ENCODE peak calls at places on chromosomes 3 and 15, in six cellular contexts. One of them, this sample, is unnamed.

GRCh38 chr3:71581451-71581980 is 2.0 kb downstream of the FOXP1 start:
- DNase-seq in upper lobe of right lung: peak; percentile 78
- DNase-seq in K562: no peak
- DNase-seq in psoas muscle: peak; percentile 71
- DNase-seq in colonic mucosa: peak; percentile 47
- DNase-seq in breast epithelium: peak; percentile 54
- DNase-seq in this sample: no peak

GRCh38 chr15:23565395-23566069 is at the start of gene MKRN3:
- DNase-seq in upper lobe of right lung: peak; percentile 69
- DNase-seq in K562: peak; percentile 93
- DNase-seq in psoas muscle: peak; percentile 70
- DNase-seq in colonic mucosa: no peak
- DNase-seq in breast epithelium: no peak
- DNase-seq in this sample: no peak

GRCh38 chr15:59399465-59400102 is 26.9 kb upstream of the MYO1E start:
- DNase-seq in upper lobe of right lung: no peak
- DNase-seq in K562: no peak
- DNase-seq in psoas muscle: no peak
- DNase-seq in colonic mucosa: no peak
- DNase-seq in breast epithelium: no peak
- DNase-seq in this sample: no peak

GRCh38 chr3:159787191-159787590 is 201.4 kb upstream of the IL12A start:
- DNase-seq in upper lobe of right lung: no peak
- DNase-seq in K562: no peak
- DNase-seq in psoas muscle: no peak
- DNase-seq in colonic mucosa: peak; percentile 79
- DNase-seq in breast epithelium: no peak
- DNase-seq in this sample: no peak

GRCh38 chr3:72231439-72232196 is 446.7 kb upstream of the PROK2 start:
- DNase-seq in upper lobe of right lung: no peak
- DNase-seq in K562: peak; percentile 44
- DNase-seq in psoas muscle: peak; percentile 58
- DNase-seq in colonic mucosa: no peak
- DNase-seq in breast epithelium: no peak
- DNase-seq in this sample: no peak

GRCh38 chr3:140363801-140364200 is 314.1 kb upstream of the TRIM42 start:
- DNase-seq in upper lobe of right lung: no peak
- DNase-seq in K562: peak; percentile 27
- DNase-seq in psoas muscle: no peak
- DNase-seq in colonic mucosa: no peak
- DNase-seq in breast epithelium: no peak
- DNase-seq in this sample: no peak

GRCh38 chr3:53496984-53497383 is 2.6 kb downstream of the CACNA1D start:
- DNase-seq in upper lobe of right lung: no peak
- DNase-seq in K562: no peak
- DNase-seq in psoas muscle: no peak
- DNase-seq in colonic mucosa: no peak
- DNase-seq in breast epithelium: no peak
- DNase-seq in this sample: no peak

GRCh38 chr3:97662808-97663207 is 101.8 kb upstream of the ARL6 start:
- DNase-seq in upper lobe of right lung: no peak
- DNase-seq in K562: no peak
- DNase-seq in psoas muscle: no peak
- DNase-seq in colonic mucosa: no peak
- DNase-seq in breast epithelium: no peak
- DNase-seq in this sample: no peak

GRCh38 chr3:155032918-155033317 is 47.2 kb upstream of the MME start:
- DNase-seq in upper lobe of right lung: no peak
- DNase-seq in K562: no peak
- DNase-seq in psoas muscle: no peak
- DNase-seq in colonic mucosa: no peak
- DNase-seq in breast epithelium: no peak
- DNase-seq in this sample: no peak

GRCh38 chr3:193729088-193729465 is 136.1 kb downstream of the OPA1 start:
- DNase-seq in upper lobe of right lung: no peak
- DNase-seq in K562: no peak
- DNase-seq in psoas muscle: no peak
- DNase-seq in colonic mucosa: no peak
- DNase-seq in breast epithelium: no peak
- DNase-seq in this sample: no peak

GRCh38 chr15:74304459-74304858 is 63.0 kb downstream of the CYP11A1 start:
- DNase-seq in upper lobe of right lung: no peak
- DNase-seq in K562: no peak
- DNase-seq in psoas muscle: no peak
- DNase-seq in colonic mucosa: no peak
- DNase-seq in breast epithelium: no peak
- DNase-seq in this sample: no peak

GRCh38 chr15:36370735-36371115 is 208.7 kb upstream of the CDIN1 start:
- DNase-seq in upper lobe of right lung: no peak
- DNase-seq in K562: no peak
- DNase-seq in psoas muscle: no peak
- DNase-seq in colonic mucosa: no peak
- DNase-seq in breast epithelium: no peak
- DNase-seq in this sample: no peak

GRCh38 chr3:14358426-14359211 is 43.8 kb upstream of the SLC6A6 start:
- DNase-seq in upper lobe of right lung: no peak
- DNase-seq in K562: no peak
- DNase-seq in psoas muscle: no peak
- DNase-seq in colonic mucosa: peak; percentile 41
- DNase-seq in breast epithelium: peak; percentile 76
- DNase-seq in this sample: peak; percentile 68

GRCh38 chr3:163936557-163936956 is 1141.7 kb downstream of the SI start:
- DNase-seq in upper lobe of right lung: no peak
- DNase-seq in K562: no peak
- DNase-seq in psoas muscle: no peak
- DNase-seq in colonic mucosa: no peak
- DNase-seq in breast epithelium: no peak
- DNase-seq in this sample: no peak

GRCh38 chr3:196941846-196942225 is 492 bp downstream of the NCBP2 start:
- DNase-seq in upper lobe of right lung: peak; percentile 81
- DNase-seq in K562: peak; percentile 77
- DNase-seq in psoas muscle: no peak
- DNase-seq in colonic mucosa: peak; percentile 67
- DNase-seq in breast epithelium: no peak
- DNase-seq in this sample: no peak

GRCh38 chr3:196968233-196969000 is at the start of gene PIGZ:
- DNase-seq in upper lobe of right lung: peak; percentile 78
- DNase-seq in K562: peak; percentile 77
- DNase-seq in psoas muscle: peak; percentile 71
- DNase-seq in colonic mucosa: peak; percentile 63
- DNase-seq in breast epithelium: no peak
- DNase-seq in this sample: no peak

GRCh38 chr3:111200027-111200426 is 128.4 kb downstream of the NECTIN3 start:
- DNase-seq in upper lobe of right lung: no peak
- DNase-seq in K562: no peak
- DNase-seq in psoas muscle: no peak
- DNase-seq in colonic mucosa: no peak
- DNase-seq in breast epithelium: no peak
- DNase-seq in this sample: no peak

GRCh38 chr15:66803182-66803729 is 101.2 kb downstream of the SMAD6 start:
- DNase-seq in upper lobe of right lung: peak; percentile 94
- DNase-seq in K562: peak; percentile 95
- DNase-seq in psoas muscle: peak; percentile 91
- DNase-seq in colonic mucosa: peak; percentile 86
- DNase-seq in breast epithelium: peak; percentile 80
- DNase-seq in this sample: peak; percentile 96

GRCh38 chr3:171974986-171975837 is 64.2 kb upstream of the FNDC3B start:
- DNase-seq in upper lobe of right lung: no peak
- DNase-seq in K562: peak; percentile 64
- DNase-seq in psoas muscle: no peak
- DNase-seq in colonic mucosa: no peak
- DNase-seq in breast epithelium: no peak
- DNase-seq in this sample: no peak

GRCh38 chr3:172869356-172869755 is 118.8 kb downstream of the ECT2 start:
- DNase-seq in upper lobe of right lung: no peak
- DNase-seq in K562: no peak
- DNase-seq in psoas muscle: no peak
- DNase-seq in colonic mucosa: peak; percentile 60
- DNase-seq in breast epithelium: no peak
- DNase-seq in this sample: no peak

GRCh38 chr3:99505646-99506269 is 132.6 kb upstream of the COL8A1 start:
- DNase-seq in upper lobe of right lung: no peak
- DNase-seq in K562: peak; percentile 0
- DNase-seq in psoas muscle: peak; percentile 59
- DNase-seq in colonic mucosa: peak; percentile 25
- DNase-seq in breast epithelium: no peak
- DNase-seq in this sample: peak; percentile 80

GRCh38 chr3:20622304-20622703 is 436.3 kb upstream of the SGO1 start:
- DNase-seq in upper lobe of right lung: no peak
- DNase-seq in K562: no peak
- DNase-seq in psoas muscle: no peak
- DNase-seq in colonic mucosa: no peak
- DNase-seq in breast epithelium: no peak
- DNase-seq in this sample: no peak

GRCh38 chr3:45498532-45498931 is 96.0 kb upstream of the LIMD1 start:
- DNase-seq in upper lobe of right lung: no peak
- DNase-seq in K562: no peak
- DNase-seq in psoas muscle: no peak
- DNase-seq in colonic mucosa: no peak
- DNase-seq in breast epithelium: no peak
- DNase-seq in this sample: no peak

GRCh38 chr3:143875566-143875965 is 27.3 kb upstream of the SLC9A9 start:
- DNase-seq in upper lobe of right lung: no peak
- DNase-seq in K562: no peak
- DNase-seq in psoas muscle: no peak
- DNase-seq in colonic mucosa: no peak
- DNase-seq in breast epithelium: no peak
- DNase-seq in this sample: no peak

GRCh38 chr3:27253831-27254230 is 115.4 kb downstream of the NEK10 start:
- DNase-seq in upper lobe of right lung: peak; percentile 71
- DNase-seq in K562: no peak
- DNase-seq in psoas muscle: peak; percentile 44
- DNase-seq in colonic mucosa: peak; percentile 66
- DNase-seq in breast epithelium: peak; percentile 51
- DNase-seq in this sample: no peak

GRCh38 chr15:84633311-84634227 is 20.5 kb downstream of the WDR73 start:
- DNase-seq in upper lobe of right lung: peak; percentile 89
- DNase-seq in K562: peak; percentile 75
- DNase-seq in psoas muscle: peak; percentile 85
- DNase-seq in colonic mucosa: peak; percentile 75
- DNase-seq in breast epithelium: peak; percentile 70
- DNase-seq in this sample: peak; percentile 73

GRCh38 chr3:111598139-111598538 is 3.0 kb upstream of the ZBED2 start:
- DNase-seq in upper lobe of right lung: no peak
- DNase-seq in K562: no peak
- DNase-seq in psoas muscle: no peak
- DNase-seq in colonic mucosa: no peak
- DNase-seq in breast epithelium: no peak
- DNase-seq in this sample: no peak

DNA sequence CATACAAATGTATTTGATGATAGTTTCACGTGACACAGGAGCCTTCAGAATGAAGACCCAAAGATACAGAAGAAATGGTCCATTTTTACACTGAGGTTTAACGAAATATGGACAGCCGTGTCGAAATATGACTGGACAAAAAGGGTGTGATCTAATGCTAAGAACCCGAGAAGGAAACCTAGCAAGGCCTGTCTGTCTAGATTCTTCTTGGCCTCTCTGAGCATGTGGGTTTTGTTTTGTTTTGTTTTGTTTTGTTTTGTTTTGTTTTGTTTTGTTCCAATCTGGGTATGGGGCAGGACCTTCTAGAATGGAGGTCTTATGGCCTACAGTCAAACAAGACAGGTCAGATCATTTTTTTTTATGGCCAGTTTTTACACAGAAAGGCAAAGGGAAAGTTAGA is 242.7 kb upstream of the STT3B start:
- DNase-seq in upper lobe of right lung: no peak
- DNase-seq in K562: no peak
- DNase-seq in psoas muscle: no peak
- DNase-seq in colonic mucosa: no peak
- DNase-seq in breast epithelium: no peak
- DNase-seq in this sample: no peak
- H3K4me1 ChIP-seq in upper lobe of right lung: no peaks in the 10 kb centered on the region
- H3K4me1 ChIP-seq in K562: no peaks in the 10 kb centered on the region
- H3K4me1 ChIP-seq in psoas muscle: no peaks in the 10 kb centered on the region
- H3K4me1 ChIP-seq in colonic mucosa: no peaks in the 10 kb centered on the region
- H3K4me1 ChIP-seq in breast epithelium: no peaks in the 10 kb centered on the region
- H3K4me1 ChIP-seq in this sample: no peaks in the 10 kb centered on the region

GRCh38 chr3:179495483-179495882 is 44.2 kb upstream of the GNB4 start:
- DNase-seq in upper lobe of right lung: no peak
- DNase-seq in K562: no peak
- DNase-seq in psoas muscle: no peak
- DNase-seq in colonic mucosa: no peak
- DNase-seq in breast epithelium: no peak
- DNase-seq in this sample: no peak
- TF ChIP-seq CTCF in upper lobe of right lung: no peak
- TF ChIP-seq CTCF in K562: no peak
- TF ChIP-seq CTCF in psoas muscle: no peak
- TF ChIP-seq CTCF in colonic mucosa: no peak
- TF ChIP-seq CTCF in breast epithelium: no peak
- TF ChIP-seq CTCF in this sample: no peak

DNA sequence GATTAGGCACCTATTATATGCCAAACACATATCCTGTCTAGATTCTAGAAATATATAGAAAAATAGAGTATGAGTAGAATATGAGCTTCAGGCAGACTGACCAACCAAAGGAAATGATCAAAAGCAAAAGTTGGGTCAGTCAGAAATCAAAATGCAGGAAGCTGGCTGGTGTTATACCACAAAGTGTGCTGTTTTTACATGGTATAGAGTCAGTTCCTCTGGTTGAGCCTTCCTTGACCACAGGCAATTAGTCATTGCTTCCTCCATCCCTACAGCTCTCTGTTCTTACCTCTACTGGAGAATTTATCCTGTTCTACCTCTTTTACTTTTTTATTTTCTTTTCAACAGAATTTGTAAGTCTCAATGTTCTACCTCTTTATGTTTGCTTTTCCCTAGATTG is 149.8 kb downstream of the TMCO5A start:
- DNase-seq in upper lobe of right lung: no peak
- DNase-seq in K562: no peak
- DNase-seq in psoas muscle: no peak
- DNase-seq in colonic mucosa: no peak
- DNase-seq in breast epithelium: no peak
- DNase-seq in this sample: no peak
- H3K4me1 ChIP-seq in upper lobe of right lung: peaks cover 12% of the 10 kb centered on the region
- H3K4me1 ChIP-seq in K562: no peaks in the 10 kb centered on the region
- H3K4me1 ChIP-seq in psoas muscle: no peaks in the 10 kb centered on the region
- H3K4me1 ChIP-seq in colonic mucosa: no peaks in the 10 kb centered on the region
- H3K4me1 ChIP-seq in breast epithelium: no peaks in the 10 kb centered on the region
- H3K4me1 ChIP-seq in this sample: no peaks in the 10 kb centered on the region

DNA sequence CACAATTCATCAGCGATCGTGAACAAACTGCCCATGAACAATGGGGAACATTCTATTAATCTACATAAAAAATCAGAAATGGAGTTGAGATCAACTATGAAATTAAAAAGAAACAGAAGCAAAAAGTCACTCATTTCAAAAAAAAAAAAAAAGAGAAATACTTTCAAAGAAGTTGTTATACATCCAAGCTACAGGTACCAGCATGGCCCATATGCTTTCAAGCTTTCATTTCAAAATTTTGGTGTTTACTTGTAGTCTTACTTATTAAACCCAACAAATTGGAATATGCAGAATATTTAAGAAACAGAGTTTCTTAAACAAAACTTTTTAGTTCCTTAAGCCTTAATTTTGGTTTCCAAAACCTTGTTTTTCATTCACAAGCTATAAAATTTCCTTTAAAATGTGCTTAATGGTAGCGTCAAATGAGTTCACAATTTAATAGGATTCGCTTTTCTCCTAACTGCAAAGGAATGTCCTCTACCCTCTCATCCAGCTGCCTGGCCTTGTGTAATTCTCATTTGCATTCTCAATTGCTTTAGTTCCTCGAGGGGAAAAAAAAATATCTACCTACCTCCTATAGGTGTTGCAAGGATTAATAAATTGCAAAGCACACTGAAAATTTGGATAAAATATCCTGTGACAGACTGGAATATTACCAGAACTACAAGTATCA is 565.2 kb downstream of the ROBO1 start:
- DNase-seq in upper lobe of right lung: no peak
- DNase-seq in K562: no peak
- DNase-seq in psoas muscle: no peak
- DNase-seq in colonic mucosa: no peak
- DNase-seq in breast epithelium: no peak
- DNase-seq in this sample: no peak
- TF ChIP-seq CTCF in upper lobe of right lung: no peak
- TF ChIP-seq CTCF in K562: no peak
- TF ChIP-seq CTCF in psoas muscle: no peak
- TF ChIP-seq CTCF in colonic mucosa: no peak
- TF ChIP-seq CTCF in breast epithelium: no peak
- TF ChIP-seq CTCF in this sample: no peak

This sample was measured in right atrium auricular region.